ENCODE peak calls at places on chromosomes 11 and 22, in four cellular contexts. T, I, J and W are unnamed samples.
A peak's percentile ranks its signal among the peaks of the same experiment; 100 is the strongest.

GRCh38 chr22:19463491-19464469 is 15.2 kb downstream of the UFD1 start:
- DNase-seq in I (no peak), J (no peak), T (no peak), W (no peak)

GRCh38 chr11:26493616-26494015 is 78.4 kb downstream of the MUC15 start:
- DNase-seq in J (no peak), T (no peak), I (no peak), W (no peak)

GRCh38 chr11:3723014-3723708 is 52.0 kb upstream of the CHRNA10 start:
- DNase-seq in T (no peak), J (peak; percentile 97), I (no peak), W (no peak)

GRCh38 chr11:33089776-33090175 is 50.4 kb downstream of the TCP11L1 start:
- DNase-seq in I (no peak), J (peak; percentile 21), T (no peak), W (no peak)

GRCh38 chr11:42344204-42344792 is 884.8 kb upstream of the LRRC4C start:
- DNase-seq in J (no peak), I (no peak), T (no peak), W (no peak)

GRCh38 chr11:97912629-97913028 is 1108.1 kb upstream of the CNTN5 start:
- DNase-seq in J (no peak), I (no peak), T (no peak), W (no peak)

GRCh38 chr11:82683029-82683428 is 50.6 kb downstream of the FAM181B start:
- DNase-seq in I (no peak), J (no peak), T (no peak), W (no peak)

GRCh38 chr11:64078905-64079304 is 43.2 kb downstream of the FLRT1 start:
- DNase-seq in J (no peak), T (no peak), I (no peak), W (no peak)

GRCh38 chr11:11521306-11522002 is 100.4 kb downstream of the GALNT18 start:
- DNase-seq in I (no peak), J (no peak), T (peak; percentile 27), W (no peak)

GRCh38 chr11:75468534-75469340 is 35.7 kb upstream of the KLHL35 start:
- DNase-seq in I (no peak), T (no peak), J (peak; percentile 90), W (no peak)

GRCh38 chr22:30892731-30893221 is 75.8 kb downstream of the MORC2 start:
- DNase-seq in J (no peak), T (no peak), I (no peak), W (no peak)

GRCh38 chr22:47366026-47366767 is 603.7 kb downstream of the TBC1D22A start:
- DNase-seq in I (no peak), J (no peak), T (no peak), W (no peak)

GRCh38 chr11:235180-235997 is 753 bp downstream of the SIRT3 start:
- DNase-seq in J (peak; percentile 59), I (no peak), T (no peak), W (no peak)

GRCh38 chr11:75191330-75191717 is 40.4 kb downstream of the SLCO2B1 start:
- DNase-seq in I (no peak), J (peak; percentile 6), T (no peak), W (no peak)

GRCh38 chr11:3994030-3994640 is 100.5 kb upstream of the RRM1 start:
- DNase-seq in I (no peak), J (no peak), T (no peak), W (no peak)

GRCh38 chr22:36726007-36726380 is 22.4 kb upstream of the CACNG2 start:
- DNase-seq in J (no peak), T (no peak), I (no peak), W (no peak)

GRCh38 chr11:11982975-11983374 is 25.5 kb downstream of the DKK3 start:
- DNase-seq in J (no peak), I (no peak), T (no peak), W (no peak)

GRCh38 chr11:34327804-34328631 is 29.8 kb downstream of the ABTB2 start:
- DNase-seq in T (peak; percentile 15), J (peak; percentile 30), I (no peak), W (no peak)

GRCh38 chr22:34966980-34967379 is 99.0 kb upstream of the ISX start:
- DNase-seq in T (no peak), J (no peak), I (no peak), W (no peak)

GRCh38 chr11:113398669-113399430 is 11.3 kb downstream of the ANKK1 start:
- DNase-seq in I (no peak), J (no peak), T (no peak), W (no peak)

GRCh38 chr22:17773606-17774205 is 563 bp downstream of the BID start:
- DNase-seq in J (no peak), I (peak; percentile 79), T (no peak), W (peak; percentile 76)

GRCh38 chr22:31556627-31557203 is 60.4 kb downstream of the SFI1 start:
- DNase-seq in T (no peak), J (peak; percentile 66), I (peak; percentile 38), W (no peak)

GRCh38 chr11:126282361-126282741 is 542 bp upstream of the TIRAP start:
- DNase-seq in I (peak; percentile 35), J (peak; percentile 44), T (peak; percentile 51), W (peak; percentile 34)

GRCh38 chr22:18076060-18076497 is 1.7 kb upstream of the PEX26 start:
- DNase-seq in J (peak; percentile 94), I (peak; percentile 90), T (peak; percentile 46), W (no peak)

GRCh38 chr22:22062306-22062793 is 79.8 kb upstream of the TOP3B start:
- DNase-seq in I (no peak), J (no peak), T (no peak), W (no peak)

GRCh38 chr22:22060200-22061084 is 77.9 kb upstream of the TOP3B start:
- DNase-seq in J (peak; percentile 36), T (peak; percentile 63), I (peak; percentile 84), W (peak; percentile 77)

GRCh38 chr22:22059476-22060002 is 77.0 kb upstream of the TOP3B start:
- DNase-seq in T (no peak), I (no peak), J (no peak), W (no peak)

GRCh38 chr22:22058649-22059475 is 76.3 kb upstream of the TOP3B start:
- DNase-seq in T (no peak), I (peak; percentile 72), J (no peak), W (no peak)

DNA sequence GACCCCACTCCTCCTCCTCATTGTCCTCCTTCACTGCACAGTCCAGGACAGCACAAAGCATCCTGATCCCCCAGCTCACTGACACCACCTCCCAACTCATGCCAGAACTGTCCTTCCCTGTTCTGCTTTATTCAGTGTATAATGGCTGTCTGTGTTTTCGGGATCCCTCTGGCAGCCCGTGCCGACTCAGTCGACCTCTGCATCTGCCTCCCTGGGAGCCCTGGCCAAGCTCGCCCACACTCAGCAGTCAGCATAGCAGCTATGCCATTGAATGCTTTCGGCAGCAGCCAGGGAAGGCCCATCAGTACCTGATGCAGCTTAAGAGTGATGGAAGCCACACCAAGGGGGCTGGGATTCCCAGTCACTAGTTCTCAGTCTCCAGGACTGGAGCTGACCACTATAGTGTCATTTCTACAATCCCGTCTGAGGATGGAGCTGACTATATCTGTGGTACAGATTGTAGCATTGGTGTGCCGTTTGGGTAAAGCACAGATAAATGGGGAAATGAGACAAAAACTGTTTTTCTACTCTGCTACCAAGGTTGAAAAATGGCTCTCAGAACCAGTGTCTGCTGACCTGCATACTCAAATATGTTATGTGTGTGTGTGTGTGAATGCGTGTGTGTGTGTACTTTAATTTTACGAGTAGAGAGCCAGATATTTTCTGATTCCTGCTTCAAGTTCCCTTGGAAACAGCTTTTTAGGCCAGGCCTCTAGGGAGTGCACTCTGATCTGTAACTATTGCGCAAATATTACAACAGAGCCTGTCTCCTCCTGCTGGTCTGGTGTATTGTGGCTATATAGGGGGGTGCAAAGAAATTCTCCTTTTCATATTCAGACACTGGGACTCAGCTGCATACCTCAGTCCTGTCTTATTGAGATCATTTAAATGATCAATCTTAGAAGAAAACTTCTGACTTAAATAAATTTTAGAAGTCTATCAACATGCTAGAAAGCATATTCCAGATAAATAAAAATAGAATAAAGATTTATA is 78.8 kb upstream of the TOP3B start:
- DNase-seq in J (peak; percentile 69), T (peak; percentile 28), I (peak; percentile 73), W (no peak)
- TF ChIP-seq CTCF in J (peak; percentile 38), T (peak; percentile 34), I (peak; percentile 73), W (no peak)

DNA sequence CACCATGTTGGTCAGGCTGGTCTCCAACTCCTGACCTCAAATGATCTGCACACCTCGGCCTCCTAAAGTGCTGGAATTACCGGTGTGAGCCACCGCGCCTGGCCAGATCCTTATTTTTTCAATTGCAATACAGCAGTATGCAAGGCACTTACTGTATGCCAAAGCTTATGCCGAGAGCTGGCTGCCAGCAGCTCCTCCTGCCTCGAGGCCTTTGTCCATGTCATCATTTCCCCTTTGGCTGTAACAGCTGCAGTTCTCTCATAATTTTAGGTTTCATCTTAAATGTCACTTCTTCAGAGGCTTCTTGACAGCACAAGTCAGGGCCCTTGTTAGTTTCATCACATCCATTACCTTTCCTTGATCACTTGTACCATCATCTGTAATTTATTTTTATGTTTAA is 1.5 kb upstream of the SREBF2 start:
- DNase-seq in T (no peak), I (peak; percentile 32), J (peak; percentile 41), W (no peak)
- H3K4me3 ChIP-seq in T (no peak overlapping the region), I (peak overlapping the region; percentile 90), J (no peak overlapping the region), W (no peak overlapping the region)

DNA sequence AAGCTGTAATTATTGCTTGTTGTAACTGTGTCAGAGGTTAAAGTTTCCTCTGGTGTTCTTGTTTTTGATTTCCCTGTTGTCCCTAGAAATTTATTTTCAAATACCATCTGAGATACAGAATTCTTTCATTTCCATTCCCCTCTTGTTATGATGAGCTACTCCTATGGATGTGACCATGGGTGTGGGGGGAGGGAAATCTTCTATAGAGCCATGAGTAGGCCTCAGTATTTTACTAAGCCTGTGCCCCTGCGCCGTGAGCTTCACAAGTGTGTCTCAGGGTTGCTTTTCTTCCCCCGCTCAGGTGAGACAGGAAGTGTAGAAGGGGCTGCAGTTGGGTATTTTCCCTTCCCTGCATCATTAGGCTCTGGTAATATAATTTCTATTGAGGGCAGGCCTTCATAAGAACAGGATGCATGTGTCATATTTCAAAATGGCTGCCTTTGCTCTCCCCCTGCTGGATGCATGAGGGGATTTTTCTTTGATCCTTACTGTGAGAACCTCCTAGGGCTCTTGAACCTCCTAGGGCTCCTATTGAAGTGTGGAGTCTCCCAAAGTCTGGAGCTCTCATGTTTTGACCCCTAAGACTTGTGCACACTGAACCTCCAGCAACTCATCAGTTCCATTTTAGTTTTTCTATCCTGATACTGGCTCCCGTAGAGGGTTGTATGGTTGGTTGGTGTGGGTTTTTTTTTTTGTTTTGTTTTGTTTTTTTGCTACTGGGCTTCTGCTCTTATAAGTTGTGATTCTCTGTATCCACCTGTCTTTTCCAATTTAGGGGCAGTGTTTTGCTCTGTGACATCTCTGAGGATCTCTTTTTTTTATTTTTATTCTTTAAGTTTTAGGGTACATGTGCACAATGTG is 658.2 kb downstream of the NTM start:
- DNase-seq in I (peak; percentile 44), T (peak; percentile 30), J (peak; percentile 78), W (no peak)
- TF ChIP-seq CTCF in I (peak; percentile 80), T (peak; percentile 35), J (peak; percentile 60), W (peak; percentile 31)

DNA sequence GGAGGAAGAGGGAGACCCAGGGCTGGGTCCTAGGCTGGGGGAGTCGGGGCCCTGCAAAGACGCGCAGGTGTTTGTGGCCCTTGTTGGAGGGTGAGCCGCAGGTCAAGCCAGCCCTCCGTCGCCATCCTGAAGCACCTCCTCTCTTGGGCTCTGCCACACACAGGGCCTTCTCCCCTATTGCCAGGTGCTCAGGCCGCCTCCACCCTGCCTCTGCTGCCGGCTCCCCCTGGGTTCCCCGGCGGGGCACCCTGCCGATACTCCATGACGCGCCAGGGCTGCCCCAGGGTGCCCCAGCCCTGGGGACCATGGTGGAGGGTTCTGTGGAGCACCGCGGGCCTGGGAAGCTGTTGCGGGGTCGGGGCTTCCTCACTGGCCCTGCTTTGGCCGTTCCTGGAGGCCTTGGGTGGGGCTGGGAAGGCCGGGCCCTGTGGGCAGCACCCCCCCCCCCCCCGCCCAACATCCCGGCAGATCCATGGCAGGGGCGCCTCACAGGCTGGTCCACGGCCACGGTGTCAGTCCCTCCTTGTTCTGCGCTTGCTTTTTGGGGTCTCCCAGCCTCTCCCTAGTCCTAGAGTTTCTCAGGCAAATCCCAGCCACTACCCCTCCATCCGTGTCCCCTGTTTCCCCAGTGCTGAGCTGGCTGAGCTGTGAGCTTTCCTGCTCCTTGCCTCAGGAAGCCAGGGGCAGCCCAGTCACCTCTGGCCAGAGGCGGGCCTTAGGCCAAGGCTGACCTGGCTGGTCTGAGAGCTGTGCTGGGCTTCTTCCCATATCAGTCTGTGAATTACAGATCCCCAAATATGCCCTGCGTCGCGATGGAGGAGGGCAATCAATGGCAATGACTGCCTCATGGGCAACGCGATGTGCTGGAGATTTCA is 2.3 kb upstream of the ADORA2A start:
- DNase-seq in J (no peak), T (no peak), I (no peak), W (no peak)
- H3K4me3 ChIP-seq in J (no peak overlapping the region), T (no peak overlapping the region), I (peak overlapping the region; percentile 74), W (peak overlapping the region; percentile 81)